ENCODE peak calls at places on chromosomes 3 and 15, in eight cellular contexts. One of them, this sample, is unnamed.

GRCh38 chr3:139481116-139481515 is 4.8 kb upstream of the RBP2 start:
- DNase-seq in AG20443: no peak
- DNase-seq in left cardiac atrium: no peak
- DNase-seq in nephron progenitor cell: no peak
- DNase-seq in prostate gland: no peak
- DNase-seq in H9: no peak
- DNase-seq in GM23248: no peak
- DNase-seq in A172: no peak
- DNase-seq in this sample: no peak

GRCh38 chr3:183129243-183129642 is 29.9 kb upstream of the MCCC1 start:
- DNase-seq in AG20443: no peak
- DNase-seq in left cardiac atrium: no peak
- DNase-seq in nephron progenitor cell: no peak
- DNase-seq in prostate gland: no peak
- DNase-seq in H9: no peak
- DNase-seq in GM23248: peak
- DNase-seq in A172: no peak
- DNase-seq in this sample: no peak

GRCh38 chr3:64554086-64554920 is 133.5 kb downstream of the ADAMTS9 start:
- DNase-seq in AG20443: no peak
- DNase-seq in left cardiac atrium: no peak
- DNase-seq in nephron progenitor cell: no peak
- DNase-seq in prostate gland: no peak
- DNase-seq in H9: no peak
- DNase-seq in GM23248: no peak
- DNase-seq in A172: no peak
- DNase-seq in this sample: no peak

GRCh38 chr15:69014454-69014853 is at the start of gene NOX5:
- DNase-seq in AG20443: peak
- DNase-seq in left cardiac atrium: no peak
- DNase-seq in nephron progenitor cell: no peak
- DNase-seq in prostate gland: no peak
- DNase-seq in H9: no peak
- DNase-seq in GM23248: peak
- DNase-seq in A172: peak
- DNase-seq in this sample: no peak

GRCh38 chr15:89371145-89372044 is 36.8 kb upstream of the POLG start:
- DNase-seq in AG20443: peak
- DNase-seq in left cardiac atrium: no peak
- DNase-seq in nephron progenitor cell: peak
- DNase-seq in prostate gland: no peak
- DNase-seq in H9: peak
- DNase-seq in GM23248: peak
- DNase-seq in A172: no peak
- DNase-seq in this sample: no peak

GRCh38 chr3:126567696-126568438 is 9.1 kb upstream of the C3orf22 start:
- DNase-seq in AG20443: peak
- DNase-seq in left cardiac atrium: no peak
- DNase-seq in nephron progenitor cell: no peak
- DNase-seq in prostate gland: no peak
- DNase-seq in H9: peak
- DNase-seq in GM23248: no peak
- DNase-seq in A172: no peak
- DNase-seq in this sample: no peak

GRCh38 chr3:119443179-119443578 is 20.2 kb downstream of the TMEM39A start:
- DNase-seq in AG20443: no peak
- DNase-seq in left cardiac atrium: no peak
- DNase-seq in nephron progenitor cell: no peak
- DNase-seq in prostate gland: no peak
- DNase-seq in H9: no peak
- DNase-seq in GM23248: no peak
- DNase-seq in A172: no peak
- DNase-seq in this sample: no peak

GRCh38 chr3:57434041-57434440 is 110.1 kb downstream of the DNAH12 start:
- DNase-seq in AG20443: peak
- DNase-seq in left cardiac atrium: no peak
- DNase-seq in nephron progenitor cell: peak
- DNase-seq in prostate gland: no peak
- DNase-seq in H9: no peak
- DNase-seq in GM23248: peak
- DNase-seq in A172: peak
- DNase-seq in this sample: no peak

GRCh38 chr3:140011086-140011485 is 76.1 kb downstream of the CLSTN2 start:
- DNase-seq in AG20443: no peak
- DNase-seq in left cardiac atrium: no peak
- DNase-seq in nephron progenitor cell: no peak
- DNase-seq in prostate gland: no peak
- DNase-seq in H9: no peak
- DNase-seq in GM23248: no peak
- DNase-seq in A172: no peak
- DNase-seq in this sample: no peak

GRCh38 chr3:94049267-94049666 is 13.4 kb downstream of the DHFR2 start:
- DNase-seq in AG20443: no peak
- DNase-seq in left cardiac atrium: no peak
- DNase-seq in nephron progenitor cell: no peak
- DNase-seq in prostate gland: no peak
- DNase-seq in H9: no peak
- DNase-seq in GM23248: no peak
- DNase-seq in A172: no peak
- DNase-seq in this sample: no peak

GRCh38 chr3:139309880-139310279 is 33.9 kb upstream of the MRPS22 start:
- DNase-seq in AG20443: no peak
- DNase-seq in left cardiac atrium: no peak
- DNase-seq in nephron progenitor cell: no peak
- DNase-seq in prostate gland: no peak
- DNase-seq in H9: no peak
- DNase-seq in GM23248: peak
- DNase-seq in A172: peak
- DNase-seq in this sample: no peak

GRCh38 chr3:187567026-187567425 is 103.2 kb downstream of the SST start:
- DNase-seq in AG20443: peak
- DNase-seq in left cardiac atrium: no peak
- DNase-seq in nephron progenitor cell: no peak
- DNase-seq in prostate gland: no peak
- DNase-seq in H9: no peak
- DNase-seq in GM23248: peak
- DNase-seq in A172: peak
- DNase-seq in this sample: no peak

GRCh38 chr3:131421957-131422498 is 40.5 kb downstream of the NUDT16 start:
- DNase-seq in AG20443: no peak
- DNase-seq in left cardiac atrium: no peak
- DNase-seq in nephron progenitor cell: no peak
- DNase-seq in prostate gland: peak
- DNase-seq in H9: no peak
- DNase-seq in GM23248: no peak
- DNase-seq in A172: no peak
- DNase-seq in this sample: no peak

GRCh38 chr15:96252148-96252547 is 78.4 kb upstream of the NR2F2 start:
- DNase-seq in AG20443: no peak
- DNase-seq in left cardiac atrium: no peak
- DNase-seq in nephron progenitor cell: no peak
- DNase-seq in prostate gland: no peak
- DNase-seq in H9: no peak
- DNase-seq in GM23248: no peak
- DNase-seq in A172: no peak
- DNase-seq in this sample: no peak

GRCh38 chr3:73511555-73511954 is 113.2 kb downstream of the PDZRN3 start:
- DNase-seq in AG20443: no peak
- DNase-seq in left cardiac atrium: no peak
- DNase-seq in nephron progenitor cell: no peak
- DNase-seq in prostate gland: peak
- DNase-seq in H9: peak
- DNase-seq in GM23248: no peak
- DNase-seq in A172: no peak
- DNase-seq in this sample: no peak

GRCh38 chr3:116040152-116040551 is 405.1 kb downstream of the LSAMP start:
- DNase-seq in AG20443: no peak
- DNase-seq in left cardiac atrium: no peak
- DNase-seq in nephron progenitor cell: no peak
- DNase-seq in prostate gland: no peak
- DNase-seq in H9: no peak
- DNase-seq in GM23248: no peak
- DNase-seq in A172: no peak
- DNase-seq in this sample: no peak

GRCh38 chr3:177473184-177473583 is 275.9 kb upstream of the TBL1XR1 start:
- DNase-seq in AG20443: no peak
- DNase-seq in left cardiac atrium: no peak
- DNase-seq in nephron progenitor cell: peak
- DNase-seq in prostate gland: no peak
- DNase-seq in H9: no peak
- DNase-seq in GM23248: no peak
- DNase-seq in A172: no peak
- DNase-seq in this sample: no peak

GRCh38 chr3:111768571-111769100 is 90.4 kb upstream of the PHLDB2 start:
- DNase-seq in AG20443: peak
- DNase-seq in left cardiac atrium: no peak
- DNase-seq in nephron progenitor cell: no peak
- DNase-seq in prostate gland: no peak
- DNase-seq in H9: no peak
- DNase-seq in GM23248: peak
- DNase-seq in A172: peak
- DNase-seq in this sample: no peak

GRCh38 chr15:101528917-101529299 is 39.4 kb upstream of the PCSK6 start:
- DNase-seq in AG20443: peak
- DNase-seq in left cardiac atrium: no peak
- DNase-seq in nephron progenitor cell: no peak
- DNase-seq in prostate gland: no peak
- DNase-seq in H9: no peak
- DNase-seq in GM23248: no peak
- DNase-seq in A172: no peak
- DNase-seq in this sample: no peak

GRCh38 chr15:39269821-39270220 is 311.1 kb upstream of the THBS1 start:
- DNase-seq in AG20443: no peak
- DNase-seq in left cardiac atrium: no peak
- DNase-seq in nephron progenitor cell: no peak
- DNase-seq in prostate gland: peak
- DNase-seq in H9: no peak
- DNase-seq in GM23248: no peak
- DNase-seq in A172: no peak
- DNase-seq in this sample: no peak

GRCh38 chr15:92159906-92160841 is 233.5 kb upstream of the ST8SIA2 start:
- DNase-seq in AG20443: no peak
- DNase-seq in left cardiac atrium: no peak
- DNase-seq in nephron progenitor cell: no peak
- DNase-seq in prostate gland: no peak
- DNase-seq in H9: peak
- DNase-seq in GM23248: no peak
- DNase-seq in A172: no peak
- DNase-seq in this sample: no peak

GRCh38 chr3:64405211-64405818 is 180.0 kb upstream of the PRICKLE2 start:
- DNase-seq in AG20443: no peak
- DNase-seq in left cardiac atrium: no peak
- DNase-seq in nephron progenitor cell: no peak
- DNase-seq in prostate gland: no peak
- DNase-seq in H9: no peak
- DNase-seq in GM23248: no peak
- DNase-seq in A172: no peak
- DNase-seq in this sample: no peak